ENCODE peak calls at places on chromosomes 4 and X, in nine cellular contexts. U, M, A, S, X, O, Q, C and T are unnamed samples.

GRCh38 chr4:122666527-122667245 is 45.8 kb upstream of the IL21 start:
- DNase-seq in U (peak), M (no peak), A (peak), S (no peak), X (peak), O (no peak), Q (peak), C (peak), T (peak)

GRCh38 chr4:56768772-56769171 is 52.7 kb downstream of the SPINK2 start:
- DNase-seq in U (no peak), M (no peak), A (no peak), S (no peak), X (no peak), O (no peak), Q (peak), C (no peak), T (no peak)

GRCh38 chr4:39036172-39036571 is 4.0 kb upstream of the TMEM156 start:
- DNase-seq in U (peak), M (no peak), A (peak), S (no peak), X (no peak), O (no peak), Q (peak), C (no peak), T (peak)

GRCh38 chr4:3288571-3289094 is 4.2 kb upstream of the RGS12 start:
- DNase-seq in U (no peak), M (no peak), A (no peak), S (no peak), X (no peak), O (peak), Q (no peak), C (no peak), T (no peak)

GRCh38 chr4:38570647-38571326 is 93.2 kb upstream of the KLF3 start:
- DNase-seq in U (no peak), M (no peak), A (no peak), S (no peak), X (no peak), O (no peak), Q (no peak), C (no peak), T (no peak)

GRCh38 chrX:35680940-35681346 is 117.2 kb upstream of the MAGEB16 start:
- DNase-seq in U (no peak), M (no peak), A (no peak), S (no peak), X (no peak), O (no peak), Q (no peak), C (no peak), T (no peak)

GRCh38 chrX:33831211-33831610 is 300.9 kb downstream of the FAM47A start:
- DNase-seq in U (no peak), M (no peak), A (no peak), S (no peak), X (no peak), O (no peak), Q (peak), C (no peak), T (no peak)

GRCh38 chrX:123869488-123869887 is 9.6 kb downstream of the XIAP start:
- DNase-seq in U (peak), M (no peak), A (peak), S (no peak), X (peak), O (no peak), Q (peak), C (no peak), T (peak)

GRCh38 chr4:123849495-123849894 is 452.9 kb downstream of the SPRY1 start:
- DNase-seq in U (no peak), M (no peak), A (no peak), S (no peak), X (no peak), O (no peak), Q (no peak), C (no peak), T (no peak)

GRCh38 chr4:68272860-68273259 is 27.4 kb upstream of the TMPRSS11B start:
- DNase-seq in U (peak), M (no peak), A (no peak), S (no peak), X (peak), O (no peak), Q (no peak), C (peak), T (no peak)

GRCh38 chr4:42519803-42520417 is 122.6 kb downstream of the SHISA3 start:
- DNase-seq in U (peak), M (no peak), A (peak), S (no peak), X (peak), O (peak), Q (peak), C (peak), T (peak)

GRCh38 chr4:42515156-42515884 is 118.0 kb downstream of the SHISA3 start:
- DNase-seq in U (peak), M (no peak), A (peak), S (no peak), X (peak), O (no peak), Q (no peak), C (peak), T (peak)

GRCh38 chr4:42512226-42512625 is 114.9 kb downstream of the SHISA3 start:
- DNase-seq in U (no peak), M (no peak), A (no peak), S (no peak), X (no peak), O (no peak), Q (no peak), C (no peak), T (no peak)

DNA sequence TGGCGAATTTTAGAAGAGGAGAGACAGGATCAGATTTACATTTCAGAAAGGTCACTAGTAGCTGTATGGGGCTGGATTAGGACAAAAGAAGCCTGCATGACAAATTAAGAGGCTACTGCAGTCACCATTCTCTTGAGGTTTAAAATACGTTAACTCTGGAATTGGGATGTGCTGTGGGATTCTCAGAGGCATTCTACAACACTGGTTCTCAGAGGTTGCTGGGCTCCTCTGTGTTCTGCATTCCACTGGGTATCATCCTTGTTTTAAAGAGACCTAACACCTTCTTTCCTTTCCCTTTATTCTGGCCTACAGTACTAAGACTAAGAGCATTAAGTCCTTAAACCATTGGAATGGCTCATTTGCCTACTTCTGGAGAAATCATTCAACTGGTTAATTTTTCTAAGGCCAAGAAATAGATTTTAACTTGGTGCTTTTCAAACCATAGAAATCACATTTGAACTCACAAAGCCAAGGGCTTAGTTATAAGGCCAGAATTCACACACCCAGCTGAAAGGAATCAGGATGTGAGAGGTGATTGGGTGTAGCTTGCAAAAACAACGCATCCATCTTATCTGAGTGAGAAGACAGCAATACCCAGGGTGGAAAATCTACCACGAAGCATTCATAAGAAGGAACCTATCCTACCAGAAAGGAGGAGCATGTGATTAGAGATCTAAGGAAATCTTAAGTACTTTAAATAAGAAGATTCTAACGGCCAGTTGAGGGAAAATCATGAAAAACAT is 116.6 kb downstream of the SHISA3 start:
- DNase-seq in U (no peak), M (no peak), A (no peak), S (no peak), X (peak), O (no peak), Q (no peak), C (no peak), T (no peak)
- TF ChIP-seq CTCF in U (no peak), M (no peak), A (no peak), S (no peak), X (no peak), O (no peak), Q (no peak), C (no peak), T (no peak)

GRCh38 chr4:72567036-72567435 is 2.0 kb downstream of the ADAMTS3 start:
- DNase-seq in U (no peak), M (no peak), A (no peak), S (no peak), X (no peak), O (no peak), Q (no peak), C (no peak), T (no peak)

GRCh38 chr4:72569719-72570235 is 756 bp upstream of the ADAMTS3 start:
- DNase-seq in U (peak), M (no peak), A (peak), S (no peak), X (no peak), O (no peak), Q (no peak), C (no peak), T (no peak)

GRCh38 chr4:72568959-72569718 is at the start of gene ADAMTS3:
- DNase-seq in U (peak), M (no peak), A (peak), S (peak), X (peak), O (peak), Q (peak), C (peak), T (peak)

GRCh38 chr4:72566573-72566972 is 2.4 kb downstream of the ADAMTS3 start:
- DNase-seq in U (no peak), M (no peak), A (peak), S (no peak), X (no peak), O (no peak), Q (no peak), C (no peak), T (peak)

DNA sequence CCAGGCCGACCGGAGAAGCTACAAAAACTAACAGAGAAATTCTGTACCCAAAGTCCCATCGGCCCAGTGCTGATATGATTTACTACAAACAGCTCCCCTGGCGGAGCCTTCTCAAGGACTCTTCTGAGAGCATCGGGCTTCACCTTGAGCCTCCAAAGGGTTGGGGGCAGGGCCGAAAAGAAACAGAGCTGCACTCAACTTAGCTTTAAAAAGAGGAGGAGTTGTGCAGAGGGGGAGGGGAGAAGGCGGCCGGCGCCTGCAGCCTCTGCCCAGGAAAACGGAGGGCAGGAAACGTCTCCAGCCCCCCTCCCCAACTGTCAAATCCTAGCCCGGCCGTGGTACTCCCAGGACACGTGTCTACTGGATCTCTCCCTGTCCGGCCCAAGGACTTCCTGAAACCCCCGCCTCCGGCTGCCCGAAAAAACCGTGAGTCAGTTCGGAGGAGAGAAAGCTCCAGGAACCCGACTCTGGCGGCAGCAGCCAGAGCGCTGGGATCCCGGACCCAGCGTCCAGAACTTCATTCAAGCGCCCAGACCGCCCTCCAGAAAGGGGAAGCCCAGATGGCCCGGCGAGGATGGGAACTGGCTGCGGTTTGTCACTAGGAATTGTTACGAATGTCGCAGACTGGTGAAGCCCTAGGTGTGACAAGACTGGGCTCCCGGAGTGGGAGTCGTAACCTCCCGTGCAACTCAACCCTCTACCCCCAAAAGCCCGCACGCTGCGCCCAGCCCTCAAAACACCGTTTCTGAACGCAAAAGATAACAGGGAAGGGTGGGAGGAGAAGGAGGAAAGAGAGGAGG is 1.0 kb downstream of the ADAMTS3 start:
- DNase-seq in U (peak), M (no peak), A (peak), S (peak), X (peak), O (peak), Q (peak), C (peak), T (peak)
- TF ChIP-seq CTCF in U (peak), M (no peak), A (peak), S (no peak), X (peak), O (peak), Q (peak), C (peak), T (peak)

DNA sequence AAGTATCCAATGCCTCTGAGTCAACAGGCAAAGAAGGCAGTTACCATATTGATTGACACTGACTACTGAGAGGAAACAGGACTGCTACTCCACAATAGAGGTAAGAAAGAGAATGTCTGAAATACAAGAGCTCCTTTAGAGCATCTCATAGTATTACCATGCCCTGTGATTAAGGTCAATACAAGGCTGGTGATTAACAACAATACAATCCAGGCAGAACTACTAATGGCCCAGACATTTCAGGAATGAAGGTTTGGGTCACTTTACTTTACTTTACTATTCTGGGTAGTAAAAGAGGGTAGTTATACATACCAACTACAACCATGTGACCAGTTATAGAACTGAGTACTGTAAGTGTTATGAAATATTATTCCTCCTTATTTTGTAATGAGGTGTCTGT is 44.5 kb downstream of the BRWD3 start:
- DNase-seq in U (peak), M (no peak), A (peak), S (no peak), X (peak), O (no peak), Q (peak), C (peak), T (peak)
- TF ChIP-seq CTCF in U (no peak), M (no peak), A (no peak), S (no peak), X (no peak), O (no peak), Q (no peak), C (no peak), T (no peak)

DNA sequence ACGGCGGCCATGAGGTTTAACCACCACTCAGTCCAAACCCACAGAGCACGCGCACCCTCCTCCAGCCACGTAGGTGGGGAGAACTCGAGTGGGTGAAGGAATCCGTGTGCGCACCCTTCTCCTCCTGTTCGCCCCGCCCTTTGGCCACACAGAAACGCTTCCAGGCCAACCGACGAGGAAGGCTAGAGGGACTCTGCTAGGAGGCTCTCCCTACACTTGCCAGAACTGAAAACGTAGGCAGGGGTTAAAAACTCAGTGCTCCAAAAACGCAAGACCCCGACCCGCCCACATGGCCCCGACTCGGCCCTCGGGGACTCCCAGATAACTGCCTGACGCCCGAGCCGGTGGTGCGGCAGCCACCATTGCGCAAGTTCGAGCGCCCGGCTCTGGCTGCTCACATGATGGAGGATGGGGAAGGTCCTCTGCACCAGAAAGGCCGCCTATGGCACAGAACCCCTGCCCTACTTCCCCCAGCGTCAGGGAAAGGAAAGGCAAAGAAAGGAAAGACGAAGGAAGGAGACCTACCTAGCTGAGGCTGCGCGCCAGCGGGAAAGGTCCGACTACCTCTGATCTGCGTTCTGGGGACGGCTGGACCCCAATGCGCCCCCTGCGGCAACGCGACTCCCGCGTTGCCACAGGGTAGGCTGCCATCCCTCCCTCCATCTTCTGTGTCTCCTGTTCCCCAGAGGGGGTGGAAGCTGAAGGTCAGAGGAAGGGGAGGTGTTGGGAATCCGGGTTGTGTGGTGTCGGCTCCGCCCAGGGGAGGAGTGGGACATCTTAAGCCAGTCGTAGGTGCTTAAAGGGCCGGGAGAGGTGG is 201.9 kb upstream of the AGTR2 start:
- DNase-seq in U (peak), M (no peak), A (peak), S (peak), X (peak), O (no peak), Q (peak), C (no peak), T (peak)
- TF ChIP-seq CTCF in U (no peak), M (no peak), A (no peak), S (no peak), X (peak), O (no peak), Q (no peak), C (no peak), T (no peak)

GRCh38 chr4:48031802-48032525 is 15.4 kb downstream of the NIPAL1 start:
- DNase-seq in U (peak), M (no peak), A (peak), S (no peak), X (peak), O (no peak), Q (no peak), C (no peak), T (no peak)

GRCh38 chr4:48032721-48033120 is 16.1 kb downstream of the NIPAL1 start:
- DNase-seq in U (no peak), M (no peak), A (peak), S (no peak), X (peak), O (no peak), Q (no peak), C (no peak), T (peak)

GRCh38 chr4:48037117-48037462 is 20.5 kb downstream of the NIPAL1 start:
- DNase-seq in U (no peak), M (no peak), A (no peak), S (no peak), X (no peak), O (no peak), Q (no peak), C (no peak), T (no peak)

GRCh38 chr4:48035952-48036351 is 19.4 kb downstream of the NIPAL1 start:
- DNase-seq in U (no peak), M (no peak), A (no peak), S (no peak), X (no peak), O (no peak), Q (no peak), C (no peak), T (no peak)

GRCh38 chr4:48033825-48034413 is 17.3 kb downstream of the NIPAL1 start:
- DNase-seq in U (no peak), M (peak), A (peak), S (no peak), X (peak), O (no peak), Q (peak), C (no peak), T (peak)
- TF ChIP-seq CTCF in U (peak), M (peak), A (peak), S (peak), X (peak), O (peak), Q (peak), C (peak), T (peak)

DNA sequence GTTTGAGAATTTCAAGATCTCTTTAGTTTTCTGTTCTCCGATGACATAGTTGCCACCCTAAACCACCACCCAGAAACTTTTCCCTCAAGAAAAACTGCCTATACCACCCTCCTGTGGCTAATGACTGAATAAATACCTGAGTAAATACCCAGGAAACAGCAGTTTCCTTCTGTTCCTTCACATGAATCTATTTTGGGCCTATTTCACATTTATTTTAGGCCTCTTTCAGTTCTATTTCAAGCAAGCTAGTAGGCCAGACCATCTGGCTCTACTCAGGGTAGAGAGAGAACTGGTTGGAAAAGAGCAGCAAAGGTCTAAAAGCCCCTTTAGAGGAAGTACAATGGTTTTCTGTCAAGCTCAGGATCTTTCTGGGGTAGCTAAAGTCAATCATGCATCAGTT is 23.4 kb downstream of the ARHGEF9 start:
- DNase-seq in U (no peak), M (no peak), A (peak), S (no peak), X (no peak), O (no peak), Q (no peak), C (no peak), T (peak)
- TF ChIP-seq CTCF in U (no peak), M (no peak), A (peak), S (no peak), X (no peak), O (no peak), Q (no peak), C (no peak), T (no peak)

DNA sequence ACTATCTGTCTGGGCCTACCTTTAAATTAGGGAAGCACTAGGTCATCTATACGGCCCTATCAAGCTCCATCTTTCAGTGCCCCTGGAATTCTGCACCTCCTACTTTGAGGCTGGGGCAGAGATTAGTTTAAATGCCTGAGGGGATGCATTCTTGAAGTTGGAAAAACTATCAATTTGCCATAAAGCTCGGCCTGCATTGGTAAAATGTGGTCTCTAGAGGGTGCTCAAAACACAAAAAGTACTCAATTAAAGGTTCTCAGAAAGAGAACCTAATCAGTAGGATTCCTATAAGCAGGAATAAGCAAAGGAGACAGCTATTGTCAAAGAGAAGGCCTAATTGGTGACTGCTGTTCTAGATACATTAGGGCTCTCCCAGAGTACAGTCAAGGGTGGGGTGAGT is 111.7 kb downstream of the AMER1 start:
- DNase-seq in U (no peak), M (no peak), A (peak), S (no peak), X (peak), O (no peak), Q (peak), C (peak), T (peak)
- TF ChIP-seq CTCF in U (no peak), M (no peak), A (peak), S (peak), X (peak), O (peak), Q (peak), C (peak), T (no peak)

GRCh38 chrX:15334561-15334960 is 762 bp downstream of the PIGA start:
- DNase-seq in U (peak), M (no peak), A (peak), S (no peak), X (peak), O (no peak), Q (no peak), C (peak), T (peak)

GRCh38 chrX:15340867-15341266 is 5.5 kb upstream of the PIGA start:
- DNase-seq in U (no peak), M (no peak), A (no peak), S (no peak), X (no peak), O (no peak), Q (no peak), C (no peak), T (no peak)

GRCh38 chrX:15336023-15336413 is 695 bp upstream of the PIGA start:
- DNase-seq in U (peak), M (no peak), A (peak), S (no peak), X (peak), O (peak), Q (peak), C (peak), T (peak)

GRCh38 chrX:15335135-15336022 is at the start of gene PIGA:
- DNase-seq in U (peak), M (peak), A (peak), S (peak), X (peak), O (peak), Q (peak), C (peak), T (peak)
- TF ChIP-seq CTCF in U (no peak), M (no peak), A (no peak), S (no peak), X (no peak), O (no peak), Q (no peak), C (no peak), T (no peak)